ENCODE peak calls at places on chromosomes 1 and 21, in eight cellular contexts. J is CD4-positive, alpha-beta T cell; N is adipocyte; U is activated CD8-positive, alpha-beta memory T cell treated with anti-CD3 and anti-CD28 coated beads for 24 hours; V is type B pancreatic cell; X is globus pallidus; I is AML-193; K is HCEC 1CT. B is an unnamed sample.
A peak's percentile ranks its signal among the peaks of the same experiment; 100 is the strongest.

GRCh38 chr1:113142791-113143190 is 69.8 kb downstream of the LRIG2 start:
- DNase-seq in J (no peak), N (no peak), U (no peak), V (no peak), X (no peak), I (no peak), K (no peak), B (no peak)

GRCh38 chr21:43929217-43929971 is 64.4 kb downstream of the AGPAT3 start:
- DNase-seq in J (no peak), N (no peak), U (no peak), V (no peak), X (no peak), I (no peak), K (no peak), B (no peak)

GRCh38 chr1:48245106-48245505 is 22.6 kb downstream of the SLC5A9 start:
- DNase-seq in J (no peak), N (no peak), U (no peak), V (no peak), X (peak; percentile 61), I (peak; percentile 96), K (no peak), B (no peak)

GRCh38 chr1:201307239-201307638 is 23.9 kb downstream of the PKP1 start:
- DNase-seq in J (no peak), N (no peak), U (no peak), V (no peak), X (no peak), I (no peak), K (peak; percentile 36), B (no peak)

GRCh38 chr1:10793129-10793651 is 3.3 kb downstream of the CASZ1 start:
- DNase-seq in J (no peak), N (peak; percentile 32), U (no peak), V (no peak), X (no peak), I (no peak), K (no peak), B (no peak)

GRCh38 chr1:4825841-4826450 is 171.5 kb downstream of the AJAP1 start:
- DNase-seq in J (no peak), N (no peak), U (no peak), V (no peak), X (peak; percentile 64), I (no peak), K (no peak), B (no peak)

GRCh38 chr1:1176931-1177330 is 3.3 kb downstream of the TTLL10 start:
- DNase-seq in J (no peak), N (no peak), U (no peak), V (no peak), X (no peak), I (no peak), K (no peak), B (no peak)

GRCh38 chr1:178374016-178374415 is 122.7 kb downstream of the CLEC20A start:
- DNase-seq in J (no peak), N (peak; percentile 47), U (no peak), V (no peak), X (no peak), I (no peak), K (peak; percentile 19), B (no peak)

GRCh38 chr1:7299994-7300393 is 471.1 kb upstream of the VAMP3 start:
- DNase-seq in J (no peak), N (peak; percentile 86), U (no peak), V (no peak), X (no peak), I (no peak), K (peak; percentile 94), B (peak; percentile 57)

GRCh38 chr21:28632718-28633408 is 359.8 kb downstream of the LTN1 start:
- DNase-seq in J (no peak), N (peak; percentile 68), U (no peak), V (no peak), X (no peak), I (no peak), K (peak; percentile 63), B (peak; percentile 44)

GRCh38 chr1:179143332-179143731 is 61.5 kb downstream of the TOR3A start:
- DNase-seq in J (no peak), N (peak; percentile 92), U (no peak), V (no peak), X (no peak), I (no peak), K (peak; percentile 96), B (peak; percentile 92)

GRCh38 chr1:147772540-147772939 is 12.1 kb upstream of the GJA5 start:
- DNase-seq in J (no peak), N (no peak), U (no peak), V (no peak), X (no peak), I (no peak), K (no peak), B (no peak)

GRCh38 chr1:94646151-94646643 is 104.6 kb upstream of the F3 start:
- DNase-seq in J (no peak), N (no peak), U (no peak), V (no peak), X (no peak), I (no peak), K (peak; percentile 97), B (peak; percentile 87)

B was measured in RCC 7860.